ENCODE peak calls at places on chromosomes 4 and X, in four cellular contexts. E, I, O and F are unnamed samples.

GRCh38 chr4:23373269-23373668 is 516.6 kb downstream of the PPARGC1A start:
- DNase-seq in E (no peak), I (no peak), O (no peak), F (no peak)

GRCh38 chr4:52852041-52852440 is 10.1 kb upstream of the RASL11B start:
- DNase-seq in E (no peak), I (peak), O (no peak), F (peak)

GRCh38 chrX:30702736-30703135 is 49.5 kb downstream of the GK start:
- DNase-seq in E (no peak), I (peak), O (no peak), F (peak)

GRCh38 chr4:815464-816146 is 10.3 kb downstream of the CPLX1 start:
- DNase-seq in E (no peak), I (no peak), O (no peak), F (no peak)

GRCh38 chr4:53477038-53477565 is 99.7 kb downstream of the FIP1L1 start:
- DNase-seq in E (no peak), I (peak), O (no peak), F (no peak)

GRCh38 chr4:142697303-142697702 is 148.8 kb downstream of the INPP4B start:
- DNase-seq in E (no peak), I (no peak), O (no peak), F (no peak)

GRCh38 chr4:120855307-120856001 is 67.1 kb downstream of the PRDM5 start:
- DNase-seq in E (no peak), I (no peak), O (no peak), F (no peak)

GRCh38 chr4:78591404-78591803 is 39.8 kb downstream of the ANXA3 start:
- DNase-seq in E (no peak), I (peak), O (no peak), F (peak)

GRCh38 chr4:121873604-121874003 is 3.3 kb upstream of the BBS7 start:
- DNase-seq in E (peak), I (peak), O (no peak), F (no peak)